ENCODE peak calls at places on chromosomes 4 and X, in ten cellular contexts. One of them, this sample, is unnamed.

GRCh38 chrX:16087081-16087480 is 36.3 kb upstream of the GRPR start:
- DNase-seq in EH: no peak
- DNase-seq in ovary: no peak
- DNase-seq in iris pigment epithelial cell: peak; percentile 2
- DNase-seq in NCI-H1105 treated with DMSO at 0.1 percent for 48 hours: no peak
- DNase-seq in stimulated activated CD4-positive, alpha-beta T cell treated with anti-CD3 and anti-CD28 coated beads, TNF-alpha, amount 100 ng/mL, for 48 hours: no peak
- DNase-seq in ascending aorta: no peak
- DNase-seq in mucosa of descending colon: no peak
- DNase-seq in brain microvascular endothelial cell: no peak
- DNase-seq in AG09309: no peak
- DNase-seq in this sample: no peak

GRCh38 chr4:168832746-168833575 is 177.1 kb downstream of the CBR4 start:
- DNase-seq in EH: peak; percentile 47
- DNase-seq in ovary: peak; percentile 59
- DNase-seq in iris pigment epithelial cell: no peak
- DNase-seq in NCI-H1105 treated with DMSO at 0.1 percent for 48 hours: no peak
- DNase-seq in stimulated activated CD4-positive, alpha-beta T cell treated with anti-CD3 and anti-CD28 coated beads, TNF-alpha, amount 100 ng/mL, for 48 hours: no peak
- DNase-seq in ascending aorta: peak; percentile 73
- DNase-seq in mucosa of descending colon: peak; percentile 50
- DNase-seq in brain microvascular endothelial cell: no peak
- DNase-seq in AG09309: no peak
- DNase-seq in this sample: peak; percentile 19

GRCh38 chrX:475926-476723 is 89.4 kb upstream of the PPP2R3B start:
- DNase-seq in EH: peak; percentile 71
- DNase-seq in ovary: no peak
- DNase-seq in iris pigment epithelial cell: peak; percentile 39
- DNase-seq in NCI-H1105 treated with DMSO at 0.1 percent for 48 hours: no peak
- DNase-seq in stimulated activated CD4-positive, alpha-beta T cell treated with anti-CD3 and anti-CD28 coated beads, TNF-alpha, amount 100 ng/mL, for 48 hours: no peak
- DNase-seq in ascending aorta: no peak
- DNase-seq in mucosa of descending colon: no peak
- DNase-seq in brain microvascular endothelial cell: peak; percentile 3
- DNase-seq in AG09309: no peak
- DNase-seq in this sample: no peak

GRCh38 chr4:89254847-89255246 is 52.8 kb downstream of the GPRIN3 start:
- DNase-seq in EH: peak; percentile 36
- DNase-seq in ovary: no peak
- DNase-seq in iris pigment epithelial cell: peak; percentile 18
- DNase-seq in NCI-H1105 treated with DMSO at 0.1 percent for 48 hours: peak; percentile 1
- DNase-seq in stimulated activated CD4-positive, alpha-beta T cell treated with anti-CD3 and anti-CD28 coated beads, TNF-alpha, amount 100 ng/mL, for 48 hours: peak; percentile 39
- DNase-seq in ascending aorta: no peak
- DNase-seq in mucosa of descending colon: no peak
- DNase-seq in brain microvascular endothelial cell: no peak
- DNase-seq in AG09309: no peak
- DNase-seq in this sample: peak; percentile 40

GRCh38 chr4:76224193-76224592 is 10.6 kb upstream of the SCARB2 start:
- DNase-seq in EH: no peak
- DNase-seq in ovary: no peak
- DNase-seq in iris pigment epithelial cell: no peak
- DNase-seq in NCI-H1105 treated with DMSO at 0.1 percent for 48 hours: no peak
- DNase-seq in stimulated activated CD4-positive, alpha-beta T cell treated with anti-CD3 and anti-CD28 coated beads, TNF-alpha, amount 100 ng/mL, for 48 hours: no peak
- DNase-seq in ascending aorta: no peak
- DNase-seq in mucosa of descending colon: no peak
- DNase-seq in brain microvascular endothelial cell: no peak
- DNase-seq in AG09309: no peak
- DNase-seq in this sample: no peak

GRCh38 chrX:53433651-53434639 is at the start of gene HSD17B10:
- DNase-seq in EH: peak; percentile 84
- DNase-seq in ovary: peak; percentile 86
- DNase-seq in iris pigment epithelial cell: peak; percentile 80
- DNase-seq in NCI-H1105 treated with DMSO at 0.1 percent for 48 hours: peak; percentile 81
- DNase-seq in stimulated activated CD4-positive, alpha-beta T cell treated with anti-CD3 and anti-CD28 coated beads, TNF-alpha, amount 100 ng/mL, for 48 hours: peak; percentile 88
- DNase-seq in ascending aorta: peak; percentile 92
- DNase-seq in mucosa of descending colon: peak; percentile 91
- DNase-seq in brain microvascular endothelial cell: peak; percentile 72
- DNase-seq in AG09309: no peak
- DNase-seq in this sample: peak; percentile 92

GRCh38 chr4:134862116-134862515 is 660.5 kb upstream of the PABPC4L start:
- DNase-seq in EH: peak; percentile 75
- DNase-seq in ovary: no peak
- DNase-seq in iris pigment epithelial cell: peak; percentile 2
- DNase-seq in NCI-H1105 treated with DMSO at 0.1 percent for 48 hours: no peak
- DNase-seq in stimulated activated CD4-positive, alpha-beta T cell treated with anti-CD3 and anti-CD28 coated beads, TNF-alpha, amount 100 ng/mL, for 48 hours: no peak
- DNase-seq in ascending aorta: no peak
- DNase-seq in mucosa of descending colon: no peak
- DNase-seq in brain microvascular endothelial cell: no peak
- DNase-seq in AG09309: no peak
- DNase-seq in this sample: no peak

GRCh38 chr4:33493231-33493630 is 2751.1 kb downstream of the ARAP2 start:
- DNase-seq in EH: no peak
- DNase-seq in ovary: no peak
- DNase-seq in iris pigment epithelial cell: no peak
- DNase-seq in NCI-H1105 treated with DMSO at 0.1 percent for 48 hours: no peak
- DNase-seq in stimulated activated CD4-positive, alpha-beta T cell treated with anti-CD3 and anti-CD28 coated beads, TNF-alpha, amount 100 ng/mL, for 48 hours: no peak
- DNase-seq in ascending aorta: no peak
- DNase-seq in mucosa of descending colon: no peak
- DNase-seq in brain microvascular endothelial cell: no peak
- DNase-seq in AG09309: no peak
- DNase-seq in this sample: no peak

GRCh38 chrX:20666316-20666715 is 399.6 kb upstream of the RPS6KA3 start:
- DNase-seq in EH: no peak
- DNase-seq in ovary: no peak
- DNase-seq in iris pigment epithelial cell: no peak
- DNase-seq in NCI-H1105 treated with DMSO at 0.1 percent for 48 hours: no peak
- DNase-seq in stimulated activated CD4-positive, alpha-beta T cell treated with anti-CD3 and anti-CD28 coated beads, TNF-alpha, amount 100 ng/mL, for 48 hours: no peak
- DNase-seq in ascending aorta: no peak
- DNase-seq in mucosa of descending colon: no peak
- DNase-seq in brain microvascular endothelial cell: no peak
- DNase-seq in AG09309: no peak
- DNase-seq in this sample: no peak

GRCh38 chrX:118254611-118255010 is 91.3 kb upstream of the WDR44 start:
- DNase-seq in EH: peak; percentile 35
- DNase-seq in ovary: no peak
- DNase-seq in iris pigment epithelial cell: peak; percentile 50
- DNase-seq in NCI-H1105 treated with DMSO at 0.1 percent for 48 hours: peak; percentile 52
- DNase-seq in stimulated activated CD4-positive, alpha-beta T cell treated with anti-CD3 and anti-CD28 coated beads, TNF-alpha, amount 100 ng/mL, for 48 hours: peak; percentile 22
- DNase-seq in ascending aorta: peak; percentile 64
- DNase-seq in mucosa of descending colon: no peak
- DNase-seq in brain microvascular endothelial cell: peak; percentile 63
- DNase-seq in AG09309: no peak
- DNase-seq in this sample: peak; percentile 56